ENCODE peak calls at places on chromosomes 1 and 21, in six cellular contexts. D is tibial artery, B is lung, Z is breast epithelium, K is fibroblast of lung, P is stomach. T is an unnamed sample.
A peak's percentile ranks its signal among the peaks of the same experiment; 100 is the strongest.

GRCh38 chr1:202659974-202660373 is 50.3 kb downstream of the SYT2 start:
- DNase-seq in D (no peak), B (no peak), Z (no peak), K (no peak), P (no peak), T (no peak)

GRCh38 chr1:193069748-193070394 is 10.5 kb downstream of the RO60 start:
- DNase-seq in D (no peak), B (no peak), Z (no peak), K (peak; percentile 26), P (no peak), T (no peak)

GRCh38 chr1:77057994-77058585 is 161.1 kb downstream of the PIGK start:
- DNase-seq in D (no peak), B (no peak), Z (no peak), K (no peak), P (no peak), T (no peak)

GRCh38 chr21:44087426-44088400 is 19.5 kb upstream of the PWP2 start:
- DNase-seq in D (no peak), B (no peak), Z (peak; percentile 14), K (no peak), P (peak; percentile 25), T (no peak)

GRCh38 chr1:11880911-11881748 is 22.4 kb upstream of the NPPB start:
- DNase-seq in D (no peak), B (no peak), Z (no peak), K (no peak), P (no peak), T (no peak)

GRCh38 chr1:17233675-17234074 is 15.2 kb upstream of the PADI3 start:
- DNase-seq in D (no peak), B (peak; percentile 38), Z (peak; percentile 91), K (peak; percentile 66), P (peak; percentile 29), T (no peak)

GRCh38 chr1:60637651-60638050 is 444.7 kb upstream of the NFIA start:
- DNase-seq in D (no peak), B (no peak), Z (no peak), K (no peak), P (no peak), T (no peak)

GRCh38 chr1:204469304-204469703 is 25.3 kb downstream of the PIK3C2B start:
- DNase-seq in D (peak; percentile 58), B (no peak), Z (no peak), K (no peak), P (no peak), T (no peak)

GRCh38 chr1:210438928-210439841 is 110.5 kb downstream of the HHAT start:
- DNase-seq in D (no peak), B (no peak), Z (no peak), K (peak; percentile 49), P (no peak), T (no peak)

GRCh38 chr1:72284398-72285073 is 2.2 kb upstream of the NEGR1 start:
- DNase-seq in D (peak; percentile 66), B (no peak), Z (no peak), K (peak; percentile 79), P (no peak), T (no peak)

GRCh38 chr1:163928649-163929048 is 606.9 kb downstream of the NUF2 start:
- DNase-seq in D (no peak), B (no peak), Z (no peak), K (no peak), P (no peak), T (no peak)

GRCh38 chr1:27618341-27619067 is 14.6 kb upstream of the AHDC1 start:
- DNase-seq in D (no peak), B (no peak), Z (no peak), K (no peak), P (no peak), T (peak; percentile 46)

GRCh38 chr1:119714583-119714982 is 2.8 kb downstream of the PHGDH start:
- DNase-seq in D (peak; percentile 78), B (no peak), Z (no peak), K (peak; percentile 24), P (no peak), T (no peak)

GRCh38 chr1:103106426-103107321 is 1.6 kb downstream of the COL11A1 start:
- DNase-seq in D (no peak), B (peak; percentile 37), Z (no peak), K (peak; percentile 46), P (no peak), T (no peak)

GRCh38 chr1:245810181-245810727 is 655.5 kb downstream of the KIF26B start:
- DNase-seq in D (no peak), B (peak; percentile 22), Z (no peak), K (no peak), P (no peak), T (no peak)

GRCh38 chr1:214581785-214582184 is 21.2 kb upstream of the CENPF start:
- DNase-seq in D (no peak), B (no peak), Z (peak; percentile 53), K (peak; percentile 74), P (no peak), T (no peak)

GRCh38 chr21:29481641-29482040 is 182.9 kb downstream of the BACH1 start:
- DNase-seq in D (no peak), B (no peak), Z (no peak), K (peak; percentile 84), P (no peak), T (no peak)

GRCh38 chr1:9473032-9473792 is 66.1 kb upstream of the SLC25A33 start:
- DNase-seq in D (peak; percentile 85), B (peak; percentile 58), Z (peak; percentile 65), K (peak; percentile 93), P (peak; percentile 46), T (no peak)

GRCh38 chr1:224623310-224623714 is 7.2 kb downstream of the CNIH3 start:
- DNase-seq in D (no peak), B (no peak), Z (no peak), K (peak; percentile 54), P (no peak), T (no peak)

GRCh38 chr1:27872802-27873665 is 690 bp downstream of the THEMIS2 start:
- DNase-seq in D (no peak), B (no peak), Z (no peak), K (peak; percentile 33), P (peak; percentile 26), T (peak; percentile 67)

GRCh38 chr1:44842415-44842762 is 664 bp downstream of the PTCH2 start:
- DNase-seq in D (no peak), B (no peak), Z (no peak), K (no peak), P (no peak), T (no peak)

GRCh38 chr1:24337455-24337854 is 18.3 kb downstream of the GRHL3 start:
- DNase-seq in D (no peak), B (no peak), Z (no peak), K (no peak), P (no peak), T (no peak)

GRCh38 chr1:87061742-87062156 is 147.3 kb downstream of the HS2ST1 start:
- DNase-seq in D (no peak), B (no peak), Z (no peak), K (peak; percentile 47), P (no peak), T (no peak)

GRCh38 chr1:29259802-29260441 is 23.6 kb downstream of the PTPRU start:
- DNase-seq in D (peak; percentile 69), B (no peak), Z (no peak), K (peak; percentile 39), P (peak; percentile 44), T (no peak)

GRCh38 chr1:225677350-225678124 is 24.6 kb upstream of the ENAH start:
- DNase-seq in D (no peak), B (no peak), Z (no peak), K (no peak), P (no peak), T (no peak)

GRCh38 chr1:233347338-233347737 is 19.8 kb downstream of the MAP3K21 start:
- DNase-seq in D (no peak), B (no peak), Z (no peak), K (no peak), P (no peak), T (no peak)

GRCh38 chr1:18351735-18352134 is 129.0 kb upstream of the KLHDC7A start:
- DNase-seq in D (no peak), B (no peak), Z (no peak), K (no peak), P (no peak), T (no peak)

GRCh38 chr1:221435510-221435909 is 306.4 kb downstream of the DUSP10 start:
- DNase-seq in D (no peak), B (no peak), Z (no peak), K (peak; percentile 94), P (no peak), T (no peak)

GRCh38 chr1:158952416-158952815 is 21.1 kb downstream of the PYHIN1 start:
- DNase-seq in D (no peak), B (no peak), Z (no peak), K (no peak), P (no peak), T (no peak)

DNA sequence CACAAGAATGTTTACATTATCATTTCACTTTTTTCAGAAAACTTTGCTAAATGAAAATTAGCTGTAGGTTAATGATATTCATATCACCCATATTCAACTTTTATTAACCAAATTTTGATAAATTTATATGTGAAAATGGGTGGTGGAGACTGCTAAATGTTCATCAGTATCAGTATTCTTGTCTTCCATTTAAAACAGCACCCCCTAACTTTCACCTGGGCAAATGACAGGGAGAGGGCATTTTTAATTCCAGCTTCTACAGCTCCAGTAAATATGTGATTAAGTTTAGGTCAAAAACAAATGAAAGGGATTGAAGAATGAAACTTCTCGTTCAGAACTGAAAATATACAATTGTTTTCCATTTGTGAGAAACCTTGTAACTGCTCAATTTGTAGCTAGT is 722.2 kb downstream of the KCNT2 start:
- DNase-seq in D (no peak), B (no peak), Z (no peak), K (no peak), P (no peak), T (no peak)
- TF ChIP-seq CTCF in D (no peak), B (no peak), Z (no peak), K (no peak), P (no peak), T (no peak)

GRCh38 chr1:230112131-230112701 is 45.2 kb downstream of the GALNT2 start:
- DNase-seq in D (no peak), B (peak; percentile 49), Z (no peak), K (peak; percentile 43), P (no peak), T (no peak)

GRCh38 chr1:230113230-230113604 is 46.2 kb downstream of the GALNT2 start:
- DNase-seq in D (no peak), B (no peak), Z (no peak), K (no peak), P (no peak), T (no peak)

GRCh38 chr1:230113605-230114241 is 46.7 kb downstream of the GALNT2 start:
- DNase-seq in D (peak; percentile 77), B (no peak), Z (no peak), K (peak; percentile 99), P (no peak), T (no peak)

GRCh38 chr1:230112782-230113181 is 45.7 kb downstream of the GALNT2 start:
- DNase-seq in D (no peak), B (no peak), Z (no peak), K (no peak), P (no peak), T (no peak)

GRCh38 chr1:230114245-230114651 is 47.2 kb downstream of the GALNT2 start:
- DNase-seq in D (no peak), B (no peak), Z (no peak), K (peak; percentile 91), P (no peak), T (no peak)
- H3K4me3 ChIP-seq in D (peak overlapping the region; percentile 2), B (no peak overlapping the region), Z (no peak overlapping the region), K (peak overlapping the region; percentile 29), P (no peak overlapping the region), T (no peak overlapping the region)

GRCh38 chr1:206694551-206695124 is 9.9 kb downstream of the MAPKAPK2 start:
- DNase-seq in D (no peak), B (no peak), Z (no peak), K (no peak), P (no peak), T (no peak)
- H3K4me1 ChIP-seq in D (peaks cover 6% of the 10 kb centered on the region), B (peaks cover 61% of the 10 kb centered on the region), Z (peaks cover 7% of the 10 kb centered on the region), K (peaks cover 48% of the 10 kb centered on the region), P (peaks cover 77% of the 10 kb centered on the region), T (peaks cover 19% of the 10 kb centered on the region)

GRCh38 chr1:42145190-42145716 is 8.0 kb upstream of the GUCA2B start:
- DNase-seq in D (no peak), B (no peak), Z (no peak), K (no peak), P (peak; percentile 23), T (no peak)
- TF ChIP-seq CTCF in D (no peak), B (no peak), Z (no peak), K (no peak), P (no peak), T (no peak)

T was measured in CD8-positive, alpha-beta T cell.